ENCODE peak calls at places on chromosomes 13 and 19, in seven cellular contexts. One of them, this sample, is unnamed.

GRCh38 chr13:67224148-67224846 is 5.8 kb downstream of the PCDH9 start:
- DNase-seq in lower lobe of right lung: peak
- DNase-seq in neural progenitor cell: peak
- DNase-seq in heart right ventricle: peak
- DNase-seq in central memory CD4-positive, alpha-beta T cell: peak
- DNase-seq in Daoy: peak
- DNase-seq in CD8-positive, alpha-beta T cell: no peak
- DNase-seq in this sample: peak

GRCh38 chr19:30086220-30086619 is 144.2 kb downstream of the URI1 start:
- DNase-seq in lower lobe of right lung: no peak
- DNase-seq in neural progenitor cell: no peak
- DNase-seq in heart right ventricle: no peak
- DNase-seq in central memory CD4-positive, alpha-beta T cell: no peak
- DNase-seq in Daoy: no peak
- DNase-seq in CD8-positive, alpha-beta T cell: no peak
- DNase-seq in this sample: no peak

GRCh38 chr13:53250272-53250875 is 221.8 kb downstream of the OLFM4 start:
- DNase-seq in lower lobe of right lung: no peak
- DNase-seq in neural progenitor cell: peak
- DNase-seq in heart right ventricle: peak
- DNase-seq in central memory CD4-positive, alpha-beta T cell: peak
- DNase-seq in Daoy: peak
- DNase-seq in CD8-positive, alpha-beta T cell: no peak
- DNase-seq in this sample: peak

GRCh38 chr13:100280681-100281080 is 191.8 kb downstream of the PCCA start:
- DNase-seq in lower lobe of right lung: no peak
- DNase-seq in neural progenitor cell: no peak
- DNase-seq in heart right ventricle: no peak
- DNase-seq in central memory CD4-positive, alpha-beta T cell: no peak
- DNase-seq in Daoy: peak
- DNase-seq in CD8-positive, alpha-beta T cell: no peak
- DNase-seq in this sample: no peak

GRCh38 chr19:1241417-1242095 is at the start of gene ATP5F1D:
- DNase-seq in lower lobe of right lung: peak
- DNase-seq in neural progenitor cell: peak
- DNase-seq in heart right ventricle: peak
- DNase-seq in central memory CD4-positive, alpha-beta T cell: peak
- DNase-seq in Daoy: peak
- DNase-seq in CD8-positive, alpha-beta T cell: peak
- DNase-seq in this sample: peak

GRCh38 chr19:10517361-10517759 is at the start of gene S1PR5:
- DNase-seq in lower lobe of right lung: no peak
- DNase-seq in neural progenitor cell: peak
- DNase-seq in heart right ventricle: peak
- DNase-seq in central memory CD4-positive, alpha-beta T cell: no peak
- DNase-seq in Daoy: peak
- DNase-seq in CD8-positive, alpha-beta T cell: no peak
- DNase-seq in this sample: peak

GRCh38 chr19:12666305-12667048 is at the start of the genes MAN2B1 and WDR83:
- DNase-seq in lower lobe of right lung: peak
- DNase-seq in neural progenitor cell: peak
- DNase-seq in heart right ventricle: peak
- DNase-seq in central memory CD4-positive, alpha-beta T cell: peak
- DNase-seq in Daoy: peak
- DNase-seq in CD8-positive, alpha-beta T cell: peak
- DNase-seq in this sample: peak

GRCh38 chr13:73287871-73288270 is 229.1 kb downstream of the KLF5 start:
- DNase-seq in lower lobe of right lung: no peak
- DNase-seq in neural progenitor cell: no peak
- DNase-seq in heart right ventricle: no peak
- DNase-seq in central memory CD4-positive, alpha-beta T cell: no peak
- DNase-seq in Daoy: no peak
- DNase-seq in CD8-positive, alpha-beta T cell: no peak
- DNase-seq in this sample: no peak

GRCh38 chr13:70841240-70842061 is 733.2 kb upstream of the KLHL1 start:
- DNase-seq in lower lobe of right lung: no peak
- DNase-seq in neural progenitor cell: no peak
- DNase-seq in heart right ventricle: no peak
- DNase-seq in central memory CD4-positive, alpha-beta T cell: no peak
- DNase-seq in Daoy: no peak
- DNase-seq in CD8-positive, alpha-beta T cell: no peak
- DNase-seq in this sample: no peak

GRCh38 chr19:13505761-13506549 is at the start of gene CACNA1A:
- DNase-seq in lower lobe of right lung: no peak
- DNase-seq in neural progenitor cell: peak
- DNase-seq in heart right ventricle: no peak
- DNase-seq in central memory CD4-positive, alpha-beta T cell: no peak
- DNase-seq in Daoy: peak
- DNase-seq in CD8-positive, alpha-beta T cell: no peak
- DNase-seq in this sample: no peak

GRCh38 chr19:48671456-48671995 is 1.3 kb downstream of the NTN5 start:
- DNase-seq in lower lobe of right lung: no peak
- DNase-seq in neural progenitor cell: no peak
- DNase-seq in heart right ventricle: no peak
- DNase-seq in central memory CD4-positive, alpha-beta T cell: no peak
- DNase-seq in Daoy: no peak
- DNase-seq in CD8-positive, alpha-beta T cell: no peak
- DNase-seq in this sample: no peak

This sample was measured in Caki2.